ENCODE peak calls at places on chromosomes 3 and 15, in four cellular contexts. Y is GM23248, Q is OCI-LY7, W is GM23338. V is an unnamed sample.
A peak's percentile ranks its signal among the peaks of the same experiment; 100 is the strongest.

GRCh38 chr15:25810631-25811077 is 52.5 kb downstream of the ATP10A start:
- DNase-seq in Q (no peak), W (peak; percentile 70), Y (no peak), V (peak; percentile 68)

GRCh38 chr3:137024348-137024747 is 66.6 kb downstream of the IL20RB start:
- DNase-seq in Y (no peak), Q (no peak), W (no peak), V (no peak)

GRCh38 chr3:9023191-9023590 is 59.9 kb upstream of the RAD18 start:
- DNase-seq in Q (no peak), Y (no peak), W (no peak), V (no peak)

GRCh38 chr3:99699841-99700240 is 61.4 kb downstream of the COL8A1 start:
- DNase-seq in Y (peak; percentile 80), W (no peak), Q (no peak), V (no peak)

GRCh38 chr3:105764378-105765376 is 104.1 kb downstream of the CBLB start:
- DNase-seq in Y (no peak), W (no peak), Q (no peak), V (no peak)

GRCh38 chr15:95557226-95558046 is 773.1 kb upstream of the NR2F2 start:
- DNase-seq in Q (no peak), W (no peak), Y (peak; percentile 95), V (no peak)

GRCh38 chr15:62528505-62528904 is 363.4 kb upstream of the C2CD4B start:
- DNase-seq in Y (no peak), W (peak; percentile 32), Q (no peak), V (no peak)

GRCh38 chr3:81472600-81473362 is 288.7 kb downstream of the GBE1 start:
- DNase-seq in W (peak; percentile 23), Q (no peak), Y (no peak), V (no peak)

GRCh38 chr3:3309836-3310235 is 130.3 kb upstream of the CRBN start:
- DNase-seq in Y (no peak), Q (no peak), W (no peak), V (peak; percentile 61)

GRCh38 chr3:55935241-55935640 is 448.1 kb upstream of the WNT5A start:
- DNase-seq in W (no peak), Y (no peak), Q (no peak), V (peak; percentile 29)

GRCh38 chr3:60770532-60770931 is 480.7 kb downstream of the FHIT start:
- DNase-seq in W (peak; percentile 33), Y (no peak), Q (no peak), V (no peak)

GRCh38 chr15:80480171-80480811 is 76.1 kb downstream of the ARNT2 start:
- DNase-seq in Q (no peak), Y (peak; percentile 59), W (peak; percentile 30), V (no peak)

GRCh38 chr3:119810018-119810435 is 28.1 kb downstream of the NR1I2 start:
- DNase-seq in W (peak; percentile 64), Y (peak; percentile 62), Q (no peak), V (no peak)

GRCh38 chr15:31025996-31026395 is 34.6 kb upstream of the MTMR10 start:
- DNase-seq in W (peak; percentile 9), Y (no peak), Q (no peak), V (no peak)

GRCh38 chr3:16174389-16174788 is at the start of gene GALNT15:
- DNase-seq in Y (peak; percentile 99), Q (no peak), W (no peak), V (peak; percentile 25)

GRCh38 chr15:98071786-98072185 is 111.3 kb downstream of the ARRDC4 start:
- DNase-seq in W (no peak), Q (no peak), Y (no peak), V (no peak)

GRCh38 chr3:42838571-42838970 is 29.3 kb downstream of the ACKR2 start:
- DNase-seq in W (no peak), Q (no peak), Y (no peak), V (no peak)

GRCh38 chr3:131224886-131225550 is 156.6 kb upstream of the NUDT16 start:
- DNase-seq in Y (peak; percentile 65), Q (no peak), W (no peak), V (no peak)

GRCh38 chr15:90213123-90213817 is 12.1 kb downstream of the SEMA4B start:
- DNase-seq in W (no peak), Y (no peak), Q (no peak), V (no peak)

GRCh38 chr3:19046440-19046839 is 101.9 kb upstream of the KCNH8 start:
- DNase-seq in Q (peak; percentile 18), Y (no peak), W (peak; percentile 3), V (no peak)

GRCh38 chr15:81492303-81492702 is 118.3 kb upstream of the TMC3 start:
- DNase-seq in Q (no peak), Y (peak; percentile 77), W (no peak), V (no peak)

GRCh38 chr15:64522226-64522823 is 61.9 kb downstream of the ZNF609 start:
- DNase-seq in W (no peak), Q (no peak), Y (no peak), V (no peak)

GRCh38 chr3:151579571-151580270 is 118.9 kb upstream of the IGSF10 start:
- DNase-seq in Q (no peak), Y (peak; percentile 81), W (no peak), V (no peak)

GRCh38 chr3:55511895-55512585 is 24.9 kb upstream of the WNT5A start:
- DNase-seq in Q (no peak), Y (peak; percentile 90), W (no peak), V (no peak)

GRCh38 chr15:79743032-79743431 is 153.8 kb downstream of the MTHFS start:
- DNase-seq in W (no peak), Q (no peak), Y (peak; percentile 43), V (no peak)

GRCh38 chr15:50009634-50010033 is 109.4 kb downstream of the ATP8B4 start:
- DNase-seq in W (no peak), Q (no peak), Y (no peak), V (no peak)

GRCh38 chr3:134144694-134145093 is 106.0 kb downstream of the RYK start:
- DNase-seq in Q (no peak), Y (no peak), W (no peak), V (peak; percentile 55)

GRCh38 chr3:30996467-30996866 is 102.0 kb upstream of the GADL1 start:
- DNase-seq in Y (no peak), Q (no peak), W (peak; percentile 64), V (peak; percentile 18)

GRCh38 chr3:127786358-127787070 is 35.8 kb downstream of the MGLL start:
- DNase-seq in Q (no peak), W (no peak), Y (peak; percentile 48), V (peak; percentile 27)

GRCh38 chr3:194736896-194737600 is 51.4 kb downstream of the FAM43A start:
- DNase-seq in W (no peak), Y (no peak), Q (peak; percentile 87), V (no peak)

GRCh38 chr3:146598486-146598885 is 6.7 kb downstream of the PLSCR5 start:
- DNase-seq in W (no peak), Y (peak; percentile 59), Q (no peak), V (no peak)

GRCh38 chr3:184231671-184232070 is 2.3 kb downstream of the VWA5B2 start:
- DNase-seq in Y (no peak), W (no peak), Q (no peak), V (no peak)

GRCh38 chr3:10374311-10374710 is 53.4 kb upstream of the SEC13 start:
- DNase-seq in Q (no peak), W (no peak), Y (peak; percentile 50), V (no peak)

GRCh38 chr3:153130312-153130977 is 31.6 kb upstream of the RAP2B start:
- DNase-seq in W (no peak), Q (no peak), Y (peak; percentile 79), V (no peak)

GRCh38 chr15:72231847-72232461 is 964 bp upstream of the PKM start:
- DNase-seq in Q (peak; percentile 62), Y (peak; percentile 94), W (peak; percentile 74), V (peak; percentile 41)
- TF ChIP-seq EZH2phosphoT487 in Q (no peak), Y (no peak), W (no peak), V (no peak)

DNA sequence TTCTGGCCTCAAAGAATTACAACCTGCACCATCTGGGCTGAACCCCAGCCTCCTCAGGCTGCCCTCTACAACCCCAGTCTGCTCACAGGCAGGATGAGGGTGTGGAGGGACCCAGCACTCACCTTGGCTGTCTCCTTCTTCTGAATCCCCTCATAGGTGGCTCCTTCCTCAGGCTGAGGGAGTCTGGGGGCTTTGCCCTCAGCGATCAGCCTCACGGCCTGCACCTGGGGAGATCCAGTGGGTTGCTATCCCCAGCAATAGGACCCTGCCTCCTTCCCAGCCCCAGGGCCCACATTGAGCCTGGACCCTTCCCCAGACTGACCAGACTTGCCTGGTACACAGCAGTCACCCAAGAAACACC is 25.1 kb downstream of the ALDH1L1 start:
- DNase-seq in Q (no peak), Y (no peak), W (no peak), V (no peak)
- TF ChIP-seq EZH2phosphoT487 in Q (no peak), Y (no peak), W (no peak), V (no peak)

GRCh38 chr3:71585126-71585525 is 1.6 kb upstream of the FOXP1 start:
- DNase-seq in Q (peak; percentile 60), Y (peak; percentile 18), W (no peak), V (peak; percentile 13)

GRCh38 chr3:71582612-71583568 is 638 bp downstream of the FOXP1 start:
- DNase-seq in W (peak; percentile 88), Q (peak; percentile 92), Y (peak; percentile 75), V (peak; percentile 90)

GRCh38 chr3:71585891-71586809 is 2.6 kb upstream of the FOXP1 start:
- DNase-seq in W (peak; percentile 44), Y (peak; percentile 60), Q (peak; percentile 57), V (peak; percentile 15)

GRCh38 chr3:71583569-71584215 is at the start of gene FOXP1:
- DNase-seq in W (peak; percentile 90), Q (peak; percentile 81), Y (peak; percentile 91), V (peak; percentile 87)

GRCh38 chr3:71584216-71585061 is 911 bp upstream of the FOXP1 start:
- DNase-seq in Q (peak; percentile 47), Y (peak; percentile 72), W (peak; percentile 59), V (peak; percentile 82)
- TF ChIP-seq EZH2phosphoT487 in Q (no peak), Y (no peak), W (no peak), V (no peak)

DNA sequence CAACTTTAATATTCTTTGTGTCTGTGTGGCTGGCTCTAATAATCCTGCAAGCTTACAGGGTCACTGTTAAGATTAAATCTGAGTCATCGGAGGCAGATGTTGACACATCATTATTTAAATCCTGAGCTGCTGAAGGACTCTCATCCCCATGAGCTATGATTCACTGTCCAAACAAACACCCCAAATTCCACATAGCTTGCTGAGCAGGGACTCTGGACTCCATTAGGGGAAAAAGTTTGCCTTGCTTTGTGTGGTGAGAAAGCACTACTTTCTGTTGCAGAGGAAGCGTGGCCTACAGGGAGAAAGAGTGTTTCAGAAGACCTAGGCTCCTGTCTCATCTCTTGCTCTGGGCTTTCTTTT is 213.7 kb downstream of the PDCD6IP start:
- DNase-seq in Y (peak; percentile 98), Q (no peak), W (no peak), V (peak; percentile 14)
- TF ChIP-seq EZH2phosphoT487 in Y (peak; percentile 86), Q (no peak), W (no peak), V (no peak)

GRCh38 chr15:67145710-67146109 is 80.3 kb downstream of the SMAD3 start:
- DNase-seq in Q (no peak), Y (no peak), W (no peak), V (no peak)
- TF ChIP-seq EZH2phosphoT487 in Q (no peak), Y (no peak), W (no peak), V (no peak)

GRCh38 chr3:59192473-59192872 is 142.6 kb upstream of the CFAP20DC start:
- DNase-seq in Q (no peak), W (no peak), Y (peak; percentile 85), V (no peak)
- TF ChIP-seq EZH2phosphoT487 in Q (no peak), W (no peak), Y (no peak), V (no peak)